ENCODE peak calls at places on chromosomes 3 and 15, in ten cellular contexts. H is IMR-90; W is amniotic epithelial cell; Q is PC-3; F is stimulated activated CD8-positive, alpha-beta memory T cell treated with anti-CD3 and anti-CD28 coated beads, Interleukin-7, amount 100 ng/mL, for 48 hours; X is hippocampal formation; M is T47D; A is ureter; Y is effector CD8-positive, alpha-beta T cell; E is activated CD4-positive, alpha-beta T cell treated with anti-CD3 and anti-CD28 coated beads, Interleukin-2, amount 10 ng/mL, durations not matched to agents 7 days and 5 days. B is an unnamed sample.

GRCh38 chr15:44713006-44713966 is 2.0 kb downstream of the B2M start:
- DNase-seq in H (peak), W (peak), Q (peak), F (no peak), X (no peak), M (peak), A (no peak), Y (no peak), E (no peak), B (peak)

GRCh38 chr3:46551615-46552014 is 14.5 kb downstream of the LRRC2 start:
- DNase-seq in H (no peak), W (no peak), Q (peak), F (no peak), X (no peak), M (no peak), A (no peak), Y (no peak), E (no peak), B (no peak)

GRCh38 chr3:18423401-18424212 is 1.5 kb downstream of the SATB1 start:
- DNase-seq in H (peak), W (peak), Q (peak), F (no peak), X (no peak), M (peak), A (no peak), Y (peak), E (peak), B (no peak)

GRCh38 chr15:101043011-101043410 is 123.9 kb downstream of the LRRK1 start:
- DNase-seq in H (no peak), W (no peak), Q (no peak), F (no peak), X (no peak), M (no peak), A (peak), Y (no peak), E (no peak), B (no peak)

GRCh38 chr15:81317642-81318017 is 6.3 kb downstream of the STARD5 start:
- DNase-seq in H (no peak), W (no peak), Q (no peak), F (no peak), X (no peak), M (no peak), A (no peak), Y (no peak), E (no peak), B (no peak)

GRCh38 chr15:43186003-43186353 is 775 bp downstream of the CCNDBP1 start:
- DNase-seq in H (no peak), W (no peak), Q (peak), F (no peak), X (no peak), M (peak), A (no peak), Y (no peak), E (peak), B (no peak)

GRCh38 chr3:56962200-56962599 is 98.3 kb upstream of the SPATA12 start:
- DNase-seq in H (no peak), W (no peak), Q (no peak), F (no peak), X (no peak), M (peak), A (no peak), Y (no peak), E (no peak), B (no peak)

GRCh38 chr3:50676031-50676705 is 1.4 kb downstream of the DOCK3 start:
- DNase-seq in H (no peak), W (no peak), Q (no peak), F (no peak), X (no peak), M (no peak), A (no peak), Y (no peak), E (no peak), B (no peak)

GRCh38 chr15:33492434-33493052 is 181.8 kb downstream of the RYR3 start:
- DNase-seq in H (no peak), W (no peak), Q (no peak), F (no peak), X (no peak), M (no peak), A (no peak), Y (no peak), E (no peak), B (no peak)

GRCh38 chr3:97235179-97235578 is 420.8 kb downstream of the EPHA6 start:
- DNase-seq in H (no peak), W (no peak), Q (no peak), F (no peak), X (no peak), M (no peak), A (no peak), Y (no peak), E (no peak), B (no peak)

GRCh38 chr3:8969246-8969645 is 6.0 kb upstream of the RAD18 start:
- DNase-seq in H (no peak), W (no peak), Q (no peak), F (no peak), X (no peak), M (no peak), A (no peak), Y (no peak), E (no peak), B (no peak)

GRCh38 chr15:39579487-39580116 is 1.3 kb upstream of the THBS1 start:
- DNase-seq in H (peak), W (peak), Q (peak), F (no peak), X (no peak), M (peak), A (peak), Y (no peak), E (no peak), B (no peak)

GRCh38 chr3:129130291-129130813 is 8.7 kb upstream of the RAB43 start:
- DNase-seq in H (no peak), W (no peak), Q (no peak), F (no peak), X (no peak), M (no peak), A (no peak), Y (no peak), E (no peak), B (no peak)

B was measured in SW 1271.